ENCODE peak calls at places on chromosomes 6 and 20, in four cellular contexts. V is HT1080; G is CD4-positive, alpha-beta T cell; D is astrocyte. K is an unnamed sample.

GRCh38 chr6:153208706-153209105 is 77.6 kb upstream of the RGS17 start:
- DNase-seq in G (no peak), D (no peak), V (no peak), K (no peak)

GRCh38 chr6:108165714-108166663 is at the start of gene NR2E1:
- DNase-seq in V (no peak), D (no peak), G (no peak), K (no peak)

GRCh38 chr6:35603326-35604202 is 85.2 kb downstream of the FKBP5 start:
- DNase-seq in D (no peak), G (no peak), V (no peak), K (no peak)

GRCh38 chr20:25022680-25023079 is 30.1 kb upstream of the APMAP start:
- DNase-seq in V (no peak), G (no peak), D (no peak), K (peak; percentile 38)

GRCh38 chr20:61706562-61706961 is 359.1 kb downstream of the TAF4 start:
- DNase-seq in G (no peak), D (no peak), V (peak; percentile 50), K (no peak)

GRCh38 chr20:64001607-64002011 is 20.7 kb downstream of the PRPF6 start:
- DNase-seq in G (no peak), D (peak; percentile 44), V (peak; percentile 29), K (no peak)

GRCh38 chr20:9668356-9668755 is 154.0 kb downstream of the LAMP5 start:
- DNase-seq in G (no peak), D (no peak), V (no peak), K (no peak)

GRCh38 chr20:34566978-34567884 is 8.7 kb downstream of the MAP1LC3A start:
- DNase-seq in D (no peak), G (no peak), V (no peak), K (no peak)

GRCh38 chr20:2578430-2579192 is 42.2 kb downstream of the TMC2 start:
- DNase-seq in V (no peak), G (no peak), D (no peak), K (no peak)

GRCh38 chr6:82248233-82248735 is 740 bp upstream of the IBTK start:
- DNase-seq in G (no peak), D (peak; percentile 77), V (peak; percentile 58), K (no peak)

GRCh38 chr6:38933426-38933825 is 115.2 kb upstream of the GLP1R start:
- DNase-seq in D (no peak), V (peak; percentile 32), G (no peak), K (no peak)

GRCh38 chr6:116431964-116432595 is 29.1 kb upstream of the CALHM6 start:
- DNase-seq in D (no peak), G (no peak), V (no peak), K (no peak)

GRCh38 chr6:157036245-157036681 is 259.1 kb downstream of the ARID1B start:
- DNase-seq in G (no peak), V (no peak), D (peak; percentile 43), K (no peak)

GRCh38 chr6:123763904-123764303 is 39.8 kb upstream of the NKAIN2 start:
- DNase-seq in V (no peak), D (no peak), G (no peak), K (no peak)

GRCh38 chr6:165571721-165572132 is 91.3 kb downstream of the PDE10A start:
- DNase-seq in G (no peak), V (no peak), D (peak; percentile 14), K (no peak)

GRCh38 chr6:165055231-165055630 is 254.2 kb downstream of the C6orf118 start:
- DNase-seq in G (no peak), D (peak; percentile 19), V (peak; percentile 36), K (no peak)

GRCh38 chr20:44803383-44803941 is 6.9 kb downstream of the RIMS4 start:
- DNase-seq in V (no peak), D (no peak), G (no peak), K (no peak)

GRCh38 chr20:35992713-35993335 is 24.4 kb downstream of the CNBD2 start:
- DNase-seq in D (peak; percentile 16), V (peak; percentile 76), G (peak; percentile 26), K (no peak)

GRCh38 chr6:46963626-46964025 is 41.9 kb upstream of the ADGRF5 start:
- DNase-seq in G (no peak), D (peak; percentile 96), V (no peak), K (no peak)

GRCh38 chr20:14049111-14049510 is 53.8 kb downstream of the MACROD2 start:
- DNase-seq in D (no peak), V (no peak), G (no peak), K (no peak)

GRCh38 chr20:53149184-53149651 is 177.1 kb downstream of the TSHZ2 start:
- DNase-seq in D (no peak), V (no peak), G (no peak), K (no peak)

GRCh38 chr6:36120979-36121706 is 9.2 kb upstream of the MAPK13 start:
- DNase-seq in V (peak; percentile 63), G (peak; percentile 32), D (no peak), K (no peak)

GRCh38 chr20:50510706-50511401 is 671 bp downstream of the PTPN1 start:
- DNase-seq in D (no peak), V (no peak), G (no peak), K (no peak)

GRCh38 chr6:16136086-16136485 is 7.2 kb downstream of the MYLIP start:
- DNase-seq in V (no peak), G (peak; percentile 19), D (no peak), K (no peak)

GRCh38 chr6:145070791-145071190 is 664.5 kb downstream of the EPM2A start:
- DNase-seq in V (peak; percentile 34), G (no peak), D (peak; percentile 60), K (no peak)

GRCh38 chr20:41029150-41029872 is 689 bp downstream of the TOP1 start:
- DNase-seq in D (no peak), V (peak; percentile 28), G (no peak), K (no peak)